ENCODE peak calls at places on chromosomes 4 and X, in nine cellular contexts. One of them, this sample, is unnamed.

GRCh38 chr4:5708171-5708828 is at the start of gene EVC2:
- DNase-seq in GM23248: peak
- DNase-seq in GM06990: peak
- DNase-seq in lung microvascular endothelial cell: peak
- DNase-seq in left ventricle myocardium inferior: peak
- DNase-seq in stimulated activated effector memory CD8-positive, alpha-beta T cell treated with anti-CD3 and anti-CD28 coated beads, Interleukin-12 subunit alpha, Interleukin-12 subunit beta, amount 100 ng/mL, for 72 hours: no peak
- DNase-seq in dorsolateral prefrontal cortex: no peak
- DNase-seq in Right ventricle myocardium inferior: peak
- DNase-seq in astrocyte of the spinal cord: peak
- DNase-seq in this sample: peak

GRCh38 chrX:38351346-38351745 is 1.1 kb upstream of the OTC start:
- DNase-seq in Right ventricle myocardium inferior: peak
- DNase-seq in GM23248: no peak
- DNase-seq in astrocyte of the spinal cord: no peak
- DNase-seq in lung microvascular endothelial cell: no peak
- DNase-seq in stimulated activated effector memory CD8-positive, alpha-beta T cell treated with anti-CD3 and anti-CD28 coated beads, Interleukin-12 subunit alpha, Interleukin-12 subunit beta, amount 100 ng/mL, for 72 hours: no peak
- DNase-seq in left ventricle myocardium inferior: no peak
- DNase-seq in GM06990: no peak
- DNase-seq in dorsolateral prefrontal cortex: no peak
- DNase-seq in this sample: no peak

GRCh38 chr4:156227321-156227720 is 273.7 kb upstream of the CTSO start:
- DNase-seq in Right ventricle myocardium inferior: no peak
- DNase-seq in astrocyte of the spinal cord: no peak
- DNase-seq in GM06990: no peak
- DNase-seq in stimulated activated effector memory CD8-positive, alpha-beta T cell treated with anti-CD3 and anti-CD28 coated beads, Interleukin-12 subunit alpha, Interleukin-12 subunit beta, amount 100 ng/mL, for 72 hours: no peak
- DNase-seq in dorsolateral prefrontal cortex: no peak
- DNase-seq in left ventricle myocardium inferior: no peak
- DNase-seq in lung microvascular endothelial cell: no peak
- DNase-seq in GM23248: no peak
- DNase-seq in this sample: no peak

GRCh38 chr4:17309567-17310268 is 202.2 kb downstream of the QDPR start:
- DNase-seq in lung microvascular endothelial cell: peak
- DNase-seq in dorsolateral prefrontal cortex: no peak
- DNase-seq in stimulated activated effector memory CD8-positive, alpha-beta T cell treated with anti-CD3 and anti-CD28 coated beads, Interleukin-12 subunit alpha, Interleukin-12 subunit beta, amount 100 ng/mL, for 72 hours: no peak
- DNase-seq in GM06990: no peak
- DNase-seq in left ventricle myocardium inferior: no peak
- DNase-seq in astrocyte of the spinal cord: peak
- DNase-seq in Right ventricle myocardium inferior: no peak
- DNase-seq in GM23248: peak
- DNase-seq in this sample: no peak

GRCh38 chr4:154004450-154004849 is 215.6 kb upstream of the SFRP2 start:
- DNase-seq in Right ventricle myocardium inferior: no peak
- DNase-seq in GM06990: no peak
- DNase-seq in stimulated activated effector memory CD8-positive, alpha-beta T cell treated with anti-CD3 and anti-CD28 coated beads, Interleukin-12 subunit alpha, Interleukin-12 subunit beta, amount 100 ng/mL, for 72 hours: no peak
- DNase-seq in astrocyte of the spinal cord: no peak
- DNase-seq in dorsolateral prefrontal cortex: no peak
- DNase-seq in lung microvascular endothelial cell: no peak
- DNase-seq in GM23248: peak
- DNase-seq in left ventricle myocardium inferior: no peak
- DNase-seq in this sample: no peak

GRCh38 chr4:147388016-147388415 is 92.9 kb upstream of the EDNRA start:
- DNase-seq in astrocyte of the spinal cord: no peak
- DNase-seq in Right ventricle myocardium inferior: no peak
- DNase-seq in dorsolateral prefrontal cortex: no peak
- DNase-seq in left ventricle myocardium inferior: no peak
- DNase-seq in stimulated activated effector memory CD8-positive, alpha-beta T cell treated with anti-CD3 and anti-CD28 coated beads, Interleukin-12 subunit alpha, Interleukin-12 subunit beta, amount 100 ng/mL, for 72 hours: no peak
- DNase-seq in GM23248: no peak
- DNase-seq in lung microvascular endothelial cell: no peak
- DNase-seq in GM06990: no peak
- DNase-seq in this sample: no peak

GRCh38 chr4:127000846-127001245 is 631.9 kb upstream of the INTU start:
- DNase-seq in lung microvascular endothelial cell: no peak
- DNase-seq in astrocyte of the spinal cord: no peak
- DNase-seq in dorsolateral prefrontal cortex: no peak
- DNase-seq in left ventricle myocardium inferior: no peak
- DNase-seq in GM06990: no peak
- DNase-seq in GM23248: no peak
- DNase-seq in stimulated activated effector memory CD8-positive, alpha-beta T cell treated with anti-CD3 and anti-CD28 coated beads, Interleukin-12 subunit alpha, Interleukin-12 subunit beta, amount 100 ng/mL, for 72 hours: no peak
- DNase-seq in Right ventricle myocardium inferior: no peak
- DNase-seq in this sample: no peak

GRCh38 chrX:104310084-104310483 is 55.4 kb upstream of the ESX1 start:
- DNase-seq in GM23248: peak
- DNase-seq in lung microvascular endothelial cell: peak
- DNase-seq in Right ventricle myocardium inferior: no peak
- DNase-seq in dorsolateral prefrontal cortex: peak
- DNase-seq in GM06990: no peak
- DNase-seq in stimulated activated effector memory CD8-positive, alpha-beta T cell treated with anti-CD3 and anti-CD28 coated beads, Interleukin-12 subunit alpha, Interleukin-12 subunit beta, amount 100 ng/mL, for 72 hours: no peak
- DNase-seq in astrocyte of the spinal cord: peak
- DNase-seq in left ventricle myocardium inferior: no peak
- DNase-seq in this sample: no peak

GRCh38 chrX:107711521-107712041 is 64.0 kb downstream of the TSC22D3 start:
- DNase-seq in GM23248: no peak
- DNase-seq in lung microvascular endothelial cell: no peak
- DNase-seq in GM06990: no peak
- DNase-seq in dorsolateral prefrontal cortex: no peak
- DNase-seq in astrocyte of the spinal cord: peak
- DNase-seq in stimulated activated effector memory CD8-positive, alpha-beta T cell treated with anti-CD3 and anti-CD28 coated beads, Interleukin-12 subunit alpha, Interleukin-12 subunit beta, amount 100 ng/mL, for 72 hours: no peak
- DNase-seq in left ventricle myocardium inferior: no peak
- DNase-seq in Right ventricle myocardium inferior: no peak
- DNase-seq in this sample: no peak

GRCh38 chrX:15579778-15580747 is 20.7 kb downstream of the ACE2 start:
- DNase-seq in lung microvascular endothelial cell: peak
- DNase-seq in left ventricle myocardium inferior: peak
- DNase-seq in stimulated activated effector memory CD8-positive, alpha-beta T cell treated with anti-CD3 and anti-CD28 coated beads, Interleukin-12 subunit alpha, Interleukin-12 subunit beta, amount 100 ng/mL, for 72 hours: no peak
- DNase-seq in Right ventricle myocardium inferior: peak
- DNase-seq in astrocyte of the spinal cord: peak
- DNase-seq in GM06990: no peak
- DNase-seq in GM23248: no peak
- DNase-seq in dorsolateral prefrontal cortex: no peak
- DNase-seq in this sample: no peak

GRCh38 chr4:176123710-176124407 is 58.2 kb downstream of the WDR17 start:
- DNase-seq in GM06990: peak
- DNase-seq in dorsolateral prefrontal cortex: no peak
- DNase-seq in astrocyte of the spinal cord: peak
- DNase-seq in left ventricle myocardium inferior: no peak
- DNase-seq in GM23248: peak
- DNase-seq in Right ventricle myocardium inferior: no peak
- DNase-seq in stimulated activated effector memory CD8-positive, alpha-beta T cell treated with anti-CD3 and anti-CD28 coated beads, Interleukin-12 subunit alpha, Interleukin-12 subunit beta, amount 100 ng/mL, for 72 hours: no peak
- DNase-seq in lung microvascular endothelial cell: peak
- DNase-seq in this sample: no peak

GRCh38 chr4:123904882-123905281 is 508.3 kb downstream of the SPRY1 start:
- DNase-seq in lung microvascular endothelial cell: no peak
- DNase-seq in GM06990: no peak
- DNase-seq in GM23248: no peak
- DNase-seq in stimulated activated effector memory CD8-positive, alpha-beta T cell treated with anti-CD3 and anti-CD28 coated beads, Interleukin-12 subunit alpha, Interleukin-12 subunit beta, amount 100 ng/mL, for 72 hours: no peak
- DNase-seq in Right ventricle myocardium inferior: no peak
- DNase-seq in dorsolateral prefrontal cortex: no peak
- DNase-seq in astrocyte of the spinal cord: no peak
- DNase-seq in left ventricle myocardium inferior: no peak
- DNase-seq in this sample: no peak

GRCh38 chr4:103095080-103095479 is 4.6 kb downstream of the BDH2 start:
- DNase-seq in left ventricle myocardium inferior: no peak
- DNase-seq in GM06990: no peak
- DNase-seq in GM23248: no peak
- DNase-seq in Right ventricle myocardium inferior: no peak
- DNase-seq in lung microvascular endothelial cell: no peak
- DNase-seq in astrocyte of the spinal cord: no peak
- DNase-seq in stimulated activated effector memory CD8-positive, alpha-beta T cell treated with anti-CD3 and anti-CD28 coated beads, Interleukin-12 subunit alpha, Interleukin-12 subunit beta, amount 100 ng/mL, for 72 hours: no peak
- DNase-seq in dorsolateral prefrontal cortex: no peak
- DNase-seq in this sample: no peak

GRCh38 chr4:25865586-25865985 is 2.8 kb upstream of the SEL1L3 start:
- DNase-seq in Right ventricle myocardium inferior: no peak
- DNase-seq in dorsolateral prefrontal cortex: no peak
- DNase-seq in GM23248: peak
- DNase-seq in astrocyte of the spinal cord: no peak
- DNase-seq in left ventricle myocardium inferior: no peak
- DNase-seq in lung microvascular endothelial cell: peak
- DNase-seq in GM06990: no peak
- DNase-seq in stimulated activated effector memory CD8-positive, alpha-beta T cell treated with anti-CD3 and anti-CD28 coated beads, Interleukin-12 subunit alpha, Interleukin-12 subunit beta, amount 100 ng/mL, for 72 hours: no peak
- DNase-seq in this sample: no peak

GRCh38 chr4:141240259-141240658 is 19.6 kb downstream of the ZNF330 start:
- DNase-seq in Right ventricle myocardium inferior: no peak
- DNase-seq in left ventricle myocardium inferior: no peak
- DNase-seq in astrocyte of the spinal cord: no peak
- DNase-seq in GM06990: no peak
- DNase-seq in stimulated activated effector memory CD8-positive, alpha-beta T cell treated with anti-CD3 and anti-CD28 coated beads, Interleukin-12 subunit alpha, Interleukin-12 subunit beta, amount 100 ng/mL, for 72 hours: no peak
- DNase-seq in lung microvascular endothelial cell: no peak
- DNase-seq in dorsolateral prefrontal cortex: no peak
- DNase-seq in GM23248: no peak
- DNase-seq in this sample: no peak

GRCh38 chr4:69546121-69546520 is 50.4 kb upstream of the UGT2B4 start:
- DNase-seq in left ventricle myocardium inferior: no peak
- DNase-seq in stimulated activated effector memory CD8-positive, alpha-beta T cell treated with anti-CD3 and anti-CD28 coated beads, Interleukin-12 subunit alpha, Interleukin-12 subunit beta, amount 100 ng/mL, for 72 hours: no peak
- DNase-seq in GM23248: no peak
- DNase-seq in dorsolateral prefrontal cortex: no peak
- DNase-seq in Right ventricle myocardium inferior: no peak
- DNase-seq in GM06990: no peak
- DNase-seq in astrocyte of the spinal cord: peak
- DNase-seq in lung microvascular endothelial cell: no peak
- DNase-seq in this sample: no peak

GRCh38 chr4:105236202-105236916 is 89.7 kb downstream of the TET2 start:
- DNase-seq in GM23248: no peak
- DNase-seq in astrocyte of the spinal cord: no peak
- DNase-seq in dorsolateral prefrontal cortex: no peak
- DNase-seq in Right ventricle myocardium inferior: no peak
- DNase-seq in left ventricle myocardium inferior: no peak
- DNase-seq in GM06990: peak
- DNase-seq in lung microvascular endothelial cell: no peak
- DNase-seq in stimulated activated effector memory CD8-positive, alpha-beta T cell treated with anti-CD3 and anti-CD28 coated beads, Interleukin-12 subunit alpha, Interleukin-12 subunit beta, amount 100 ng/mL, for 72 hours: no peak
- DNase-seq in this sample: no peak